ENCODE peak calls at places on chromosomes 7 and 10, in eight cellular contexts. K is hypothalamus; G is LoVo; E is T47D; F is activated CD4-positive, alpha-beta T cell treated with anti-CD3 and anti-CD28 coated beads, Interleukin-2, amount 10 ng/mL, durations not matched to agents 7 days and 5 days; N is WTC11; V is stimulated activated CD8-positive, alpha-beta memory T cell treated with anti-CD3 and anti-CD28 coated beads, Interleukin-4, amount 100 ng/mL, for 1 hour; P is cardiac muscle cell. O is an unnamed sample.

GRCh38 chr7:31073486-31074383 is 21.6 kb downstream of the ADCYAP1R1 start:
- DNase-seq in K (no peak), G (no peak), E (no peak), F (no peak), N (no peak), V (no peak), P (no peak), O (peak)

GRCh38 chr10:116587878-116588590 is 2.7 kb upstream of the PNLIPRP1 start:
- DNase-seq in K (no peak), G (no peak), E (no peak), F (no peak), N (no peak), V (no peak), P (no peak), O (no peak)

GRCh38 chr7:111756687-111757178 is 194.4 kb upstream of the IMMP2L start:
- DNase-seq in K (peak), G (no peak), E (no peak), F (no peak), N (peak), V (no peak), P (no peak), O (peak)

GRCh38 chr10:88243847-88244730 is 339.0 kb downstream of the RNLS start:
- DNase-seq in K (no peak), G (peak), E (no peak), F (no peak), N (no peak), V (no peak), P (peak), O (peak)

GRCh38 chr10:58299580-58299979 is 30.6 kb downstream of the CISD1 start:
- DNase-seq in K (peak), G (peak), E (peak), F (peak), N (peak), V (peak), P (peak), O (peak)

GRCh38 chr10:99232357-99232999 is 3.2 kb downstream of the HPSE2 start:
- DNase-seq in K (peak), G (no peak), E (no peak), F (no peak), N (peak), V (no peak), P (peak), O (no peak)

GRCh38 chr10:62402503-62402902 is 28.3 kb downstream of the ZNF365 start:
- DNase-seq in K (no peak), G (no peak), E (no peak), F (no peak), N (no peak), V (no peak), P (no peak), O (no peak)

GRCh38 chr7:90900640-90901353 is 304.7 kb downstream of the CDK14 start:
- DNase-seq in K (no peak), G (no peak), E (no peak), F (no peak), N (no peak), V (no peak), P (no peak), O (no peak)

GRCh38 chr7:85130702-85131101 is 56.2 kb downstream of the SEMA3D start:
- DNase-seq in K (no peak), G (no peak), E (no peak), F (no peak), N (no peak), V (no peak), P (no peak), O (no peak)

GRCh38 chr7:4436936-4437335 is 245.2 kb upstream of the FOXK1 start:
- DNase-seq in K (no peak), G (no peak), E (no peak), F (no peak), N (no peak), V (no peak), P (no peak), O (no peak)

GRCh38 chr7:108224387-108224786 is 94.2 kb upstream of the LAMB4 start:
- DNase-seq in K (no peak), G (no peak), E (no peak), F (no peak), N (no peak), V (no peak), P (no peak), O (no peak)

GRCh38 chr7:95824586-95824985 is 52.2 kb downstream of the DYNC1I1 start:
- DNase-seq in K (no peak), G (no peak), E (no peak), F (no peak), N (no peak), V (no peak), P (no peak), O (no peak)

GRCh38 chr10:75417522-75417927 is 13.9 kb upstream of the LRMDA start:
- DNase-seq in K (no peak), G (no peak), E (no peak), F (no peak), N (peak), V (no peak), P (no peak), O (no peak)

GRCh38 chr7:127123220-127123619 is 129.5 kb downstream of the GRM8 start:
- DNase-seq in K (no peak), G (no peak), E (no peak), F (no peak), N (no peak), V (no peak), P (no peak), O (no peak)

GRCh38 chr10:42963302-42963701 is 113.6 kb upstream of the RET start:
- DNase-seq in K (no peak), G (no peak), E (no peak), F (no peak), N (peak), V (no peak), P (no peak), O (no peak)

GRCh38 chr10:131112691-131113090 is 198.8 kb downstream of the TCERG1L start:
- DNase-seq in K (no peak), G (no peak), E (no peak), F (no peak), N (no peak), V (no peak), P (no peak), O (no peak)

GRCh38 chr10:102876747-102877153 is 7.5 kb downstream of the AS3MT start:
- DNase-seq in K (no peak), G (no peak), E (no peak), F (no peak), N (no peak), V (no peak), P (no peak), O (no peak)

O was measured in ELR.